ENCODE peak calls at places on chromosomes 2 and 18, in five cellular contexts. T is H1, Y is psoas muscle, O is epithelial cell of esophagus, M is GM06990. A is an unnamed sample.

GRCh38 chr2:235518317-235519090 is 24.7 kb downstream of the AGAP1 start:
- DNase-seq in O (no peak), Y (no peak), M (no peak), T (no peak), A (no peak)

GRCh38 chr2:121902616-121903015 is 147.2 kb downstream of the TSN start:
- DNase-seq in O (no peak), T (no peak), M (no peak), Y (no peak), A (no peak)

GRCh38 chr18:26089247-26090129 is 925 bp downstream of the SS18 start:
- DNase-seq in O (peak), Y (no peak), T (peak), M (peak), A (peak)

GRCh38 chr2:31547485-31547884 is 33.3 kb downstream of the SRD5A2 start:
- DNase-seq in O (no peak), Y (no peak), M (no peak), T (no peak), A (no peak)

GRCh38 chr2:179825494-179825893 is 35.9 kb downstream of the ZNF385B start:
- DNase-seq in T (no peak), O (no peak), M (peak), Y (no peak), A (no peak)

GRCh38 chr2:121363632-121364420 is 78.8 kb upstream of the TFCP2L1 start:
- DNase-seq in O (peak), M (no peak), Y (peak), T (no peak), A (no peak)

GRCh38 chr2:159072795-159073194 is 104.4 kb downstream of the TANC1 start:
- DNase-seq in T (no peak), O (peak), Y (no peak), M (no peak), A (no peak)

GRCh38 chr2:167126165-167126564 is 237.9 kb downstream of the XIRP2 start:
- DNase-seq in M (no peak), Y (no peak), O (no peak), T (no peak), A (no peak)

GRCh38 chr2:232318175-232318855 is 60.2 kb upstream of the ALPP start:
- DNase-seq in O (no peak), M (no peak), T (no peak), Y (no peak), A (no peak)

GRCh38 chr2:74188018-74188601 is 9.4 kb upstream of the MOB1A start:
- DNase-seq in O (peak), M (no peak), T (no peak), Y (peak), A (no peak)

GRCh38 chr2:196836440-196836839 is 27.3 kb upstream of the C2orf66 start:
- DNase-seq in M (no peak), O (peak), T (no peak), Y (no peak), A (no peak)

GRCh38 chr2:163173591-163173990 is 335.0 kb upstream of the KCNH7 start:
- DNase-seq in T (no peak), M (no peak), O (no peak), Y (no peak), A (no peak)

GRCh38 chr18:32358075-32358474 is 112.6 kb downstream of the GAREM1 start:
- DNase-seq in M (no peak), O (no peak), Y (no peak), T (no peak), A (no peak)
- TF ChIP-seq CTCF in M (peak), O (no peak), Y (no peak), T (peak), A (no peak)

GRCh38 chr2:221478106-221478863 is 93.8 kb downstream of the EPHA4 start:
- DNase-seq in O (peak), Y (no peak), T (peak), M (no peak), A (no peak)
- H3K4me3 ChIP-seq in O (no peak), Y (no peak), T (no peak), M (no peak), A (no peak)

DNA sequence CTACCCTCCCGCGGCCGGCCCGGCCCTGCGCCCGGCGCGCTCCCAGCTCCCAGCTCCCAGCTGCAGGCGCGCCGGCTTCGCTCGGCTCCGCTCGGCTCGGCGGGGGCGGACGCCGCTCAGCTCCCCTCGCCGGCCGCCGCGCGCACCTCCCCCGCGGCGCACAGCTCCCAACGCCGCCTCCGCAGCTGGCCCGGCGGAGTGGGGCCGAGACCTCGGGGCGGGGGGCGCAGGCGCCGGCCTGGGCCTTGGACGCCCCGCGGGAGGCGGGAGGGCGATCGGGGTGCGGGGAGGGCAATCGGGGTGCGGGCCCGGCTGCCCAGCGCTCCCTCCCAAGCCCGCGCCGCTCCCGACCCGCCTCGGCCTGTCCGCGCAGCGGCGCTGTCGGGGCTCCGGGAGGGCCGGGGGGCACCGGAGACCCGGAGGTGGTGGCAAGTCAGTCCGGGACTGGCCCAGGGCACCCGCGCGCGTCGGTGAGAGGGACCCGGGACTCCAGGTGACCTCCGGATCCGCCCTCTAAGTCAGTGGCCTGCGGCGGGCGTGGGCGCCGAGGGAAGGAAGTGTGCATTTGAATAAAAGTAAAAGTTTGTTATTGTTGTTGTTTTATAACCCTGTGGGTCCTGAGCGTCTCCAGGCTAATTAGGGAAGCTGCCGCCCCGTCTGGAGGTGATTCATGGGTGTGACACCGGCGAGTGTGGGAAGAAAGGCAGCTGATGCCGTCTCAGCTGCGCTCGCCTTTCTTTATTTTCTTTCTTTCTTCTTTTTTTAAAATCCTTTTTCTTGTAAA is at the start of gene CRACDL:
- DNase-seq in O (peak), M (peak), Y (no peak), T (peak), A (peak)
- TF ChIP-seq CTCF in O (no peak), M (no peak), Y (no peak), T (peak), A (no peak)

DNA sequence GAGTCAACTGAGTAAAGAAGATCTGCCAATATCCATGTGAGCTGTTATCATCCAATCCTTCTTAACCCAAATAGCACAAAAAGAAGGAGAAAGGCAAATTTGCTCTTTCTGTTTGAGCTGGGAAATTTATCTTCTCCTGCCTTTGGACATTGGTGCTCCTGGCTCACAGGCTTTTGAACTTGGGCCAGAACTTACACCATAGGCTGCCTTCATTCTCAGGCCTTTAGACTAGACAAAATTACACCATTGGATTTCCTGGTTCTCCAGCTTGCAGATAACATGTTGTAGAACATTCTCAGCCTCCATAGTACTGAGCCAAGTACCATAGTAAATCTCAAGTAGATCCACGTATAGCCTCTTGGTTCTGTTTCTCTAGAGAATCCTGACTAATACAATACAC is 114.8 kb upstream of the DOCK10 start:
- DNase-seq in T (no peak), Y (no peak), M (no peak), O (no peak), A (no peak)
- H3K4me3 ChIP-seq in T (no peak), Y (no peak), M (no peak), O (no peak), A (no peak)

DNA sequence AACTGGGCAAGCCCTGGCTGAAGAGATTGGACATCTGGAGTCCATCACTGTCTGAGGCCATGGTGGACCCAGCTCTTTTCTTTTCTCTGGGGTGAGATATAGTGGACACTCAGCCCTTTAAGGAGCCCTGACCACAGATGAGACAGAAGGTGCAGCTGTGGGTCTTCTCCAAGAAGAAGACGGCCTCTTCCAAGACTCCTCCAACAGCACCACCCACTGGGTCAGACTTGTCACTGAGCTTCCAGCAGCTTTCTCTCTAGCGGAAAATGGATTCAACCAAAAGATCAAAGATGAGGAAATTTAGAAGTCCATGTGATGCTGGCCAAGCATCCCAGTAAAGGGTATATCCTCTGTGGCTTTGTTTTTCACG is 27.3 kb downstream of the TWIST2 start:
- DNase-seq in T (no peak), M (no peak), O (no peak), Y (peak), A (no peak)
- TF ChIP-seq CTCF in T (peak), M (no peak), O (no peak), Y (no peak), A (no peak)

GRCh38 chr2:113918229-113918628 is 28.3 kb downstream of the ACTR3 start:
- DNase-seq in M (no peak), O (no peak), T (no peak), Y (no peak), A (no peak)

GRCh38 chr2:113920996-113921395 is 31.1 kb downstream of the ACTR3 start:
- DNase-seq in M (no peak), O (no peak), T (no peak), Y (no peak), A (no peak)

GRCh38 chr2:113910967-113911678 is 21.2 kb downstream of the ACTR3 start:
- DNase-seq in T (no peak), Y (no peak), M (no peak), O (no peak), A (no peak)

GRCh38 chr2:113910110-113910717 is 20.3 kb downstream of the ACTR3 start:
- DNase-seq in T (no peak), Y (no peak), M (no peak), O (peak), A (no peak)

GRCh38 chr2:113915067-113915819 is 25.4 kb downstream of the ACTR3 start:
- DNase-seq in T (no peak), M (no peak), Y (no peak), O (no peak), A (no peak)
- H3K4me3 ChIP-seq in T (no peak), M (no peak), Y (no peak), O (no peak), A (no peak)

DNA sequence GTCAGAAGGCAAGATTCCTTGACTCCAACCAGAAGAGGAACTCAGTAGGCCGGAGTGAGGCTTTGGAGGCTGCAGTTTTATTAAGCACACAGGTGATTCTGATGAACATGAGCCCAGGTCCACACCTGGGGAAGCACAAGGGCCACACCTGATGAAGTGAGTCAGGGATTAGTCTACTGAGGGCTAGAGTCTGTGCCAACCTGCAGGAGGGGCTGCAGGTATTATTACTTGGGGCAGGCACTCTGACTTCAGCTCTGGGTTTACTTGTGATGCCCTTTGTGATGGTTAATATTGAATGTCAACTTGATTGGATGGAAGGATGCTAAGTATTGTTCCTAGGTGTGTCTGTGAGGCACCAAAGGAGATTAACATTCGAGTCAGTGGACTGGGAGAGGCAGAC is 75.2 kb upstream of the ZCCHC2 start:
- DNase-seq in O (peak), M (no peak), Y (no peak), T (no peak), A (no peak)
- TF ChIP-seq CTCF in O (no peak), M (no peak), Y (no peak), T (no peak), A (no peak)

DNA sequence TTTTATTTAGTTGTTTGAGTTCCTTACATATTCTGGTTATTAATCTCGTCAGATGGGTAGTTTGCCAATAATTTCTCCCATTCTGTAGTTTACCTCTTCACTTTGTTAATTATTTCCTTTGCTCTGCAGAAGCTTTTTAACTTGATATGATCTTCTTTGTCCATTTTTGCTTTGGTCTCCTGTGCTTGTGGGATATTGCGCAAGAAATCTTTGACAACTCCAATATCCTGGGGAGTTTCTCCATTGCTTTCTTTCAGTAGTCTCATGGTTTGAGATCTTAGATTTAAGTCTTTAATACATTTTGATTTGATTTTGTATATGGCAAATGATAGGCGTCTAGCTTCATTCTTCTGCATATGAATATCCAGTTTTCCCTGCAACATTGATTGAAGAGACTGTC is 389.2 kb downstream of the LRP1B start:
- DNase-seq in T (no peak), Y (no peak), O (no peak), M (no peak), A (no peak)
- H3K4me3 ChIP-seq in T (no peak), Y (no peak), O (no peak), M (no peak), A (no peak)

DNA sequence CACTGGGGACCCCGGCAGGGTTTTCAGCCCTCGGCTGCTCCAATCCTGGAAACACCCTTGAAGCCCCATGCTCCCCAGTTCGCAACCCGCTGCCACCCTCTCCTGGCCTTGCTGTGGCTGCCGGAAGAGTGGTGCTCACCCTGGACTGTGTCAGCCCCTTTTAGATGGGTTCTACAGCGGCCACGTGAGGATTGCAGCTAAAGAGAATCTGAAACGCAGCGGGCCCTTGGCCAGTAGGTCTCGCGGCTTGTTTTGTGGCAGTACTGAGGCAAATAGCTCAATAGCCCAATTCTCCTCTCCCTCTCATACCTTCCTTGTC is 80.0 kb downstream of the EPAS1 start:
- DNase-seq in O (no peak), T (no peak), Y (no peak), M (no peak), A (no peak)
- TF ChIP-seq CTCF in O (no peak), T (peak), Y (no peak), M (no peak), A (no peak)

DNA sequence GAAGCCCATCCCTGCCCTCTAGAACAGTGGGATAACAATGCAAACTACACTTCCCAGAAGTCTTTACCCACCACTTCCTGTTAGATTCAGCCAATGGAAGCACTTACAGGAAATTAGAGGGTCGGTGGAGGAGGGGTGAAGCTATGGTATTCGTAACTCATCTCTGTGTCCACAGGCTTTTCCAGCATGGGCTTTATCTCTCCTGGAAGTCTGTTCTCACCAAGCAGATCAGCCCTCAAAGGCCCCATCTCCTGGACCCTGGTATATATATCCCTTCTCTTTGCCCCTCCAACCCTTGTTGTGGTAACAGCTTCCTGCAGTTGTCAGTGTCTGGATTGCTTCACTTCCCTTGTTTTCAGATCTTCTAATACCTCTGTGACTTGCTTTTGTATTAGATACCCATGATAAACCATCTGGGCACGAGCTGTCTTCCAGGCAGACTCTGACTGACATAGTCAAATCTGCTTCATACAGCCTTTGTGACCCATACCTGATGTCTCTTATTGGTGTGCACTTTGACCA is 475.0 kb upstream of the POU3F3 start:
- DNase-seq in M (no peak), O (no peak), Y (no peak), T (no peak), A (peak)
- H3K4me3 ChIP-seq in M (peak), O (no peak), Y (peak), T (peak), A (peak)